ENCODE peak calls at places on chromosomes 16 and 17, in seven cellular contexts. W is effector CD4-positive, alpha-beta T cell; E is effector memory CD4-positive, alpha-beta T cell; N is ACHN; R is HEK293T; O is trophoblast cell; B is RWPE1. J is an unnamed sample.

GRCh38 chr16:10098991-10099390 is 83.2 kb downstream of the GRIN2A start:
- DNase-seq in W (no peak), E (no peak), N (no peak), R (no peak), O (no peak), B (no peak), J (no peak)

GRCh38 chr16:28569968-28570752 is 16.4 kb downstream of the SGF29 start:
- DNase-seq in W (no peak), E (no peak), N (no peak), R (no peak), O (no peak), B (no peak), J (no peak)

GRCh38 chr17:78779848-78780247 is 2.2 kb downstream of the CYTH1 start:
- DNase-seq in W (peak; percentile 59), E (peak; percentile 62), N (no peak), R (no peak), O (no peak), B (no peak), J (peak; percentile 39)

GRCh38 chr16:57618306-57619132 is 9.9 kb upstream of the ADGRG1 start:
- DNase-seq in W (no peak), E (no peak), N (no peak), R (no peak), O (peak; percentile 65), B (no peak), J (peak; percentile 78)

GRCh38 chr16:318628-319027 is 33.9 kb downstream of the AXIN1 start:
- DNase-seq in W (no peak), E (no peak), N (peak; percentile 31), R (peak; percentile 50), O (no peak), B (no peak), J (no peak)

GRCh38 chr16:73047536-73048291 is at the start of gene ZFHX3:
- DNase-seq in W (no peak), E (peak; percentile 15), N (peak; percentile 75), R (no peak), O (no peak), B (no peak), J (peak; percentile 51)

GRCh38 chr17:7922499-7923289 is 6.6 kb upstream of the RNF227 start:
- DNase-seq in W (peak; percentile 74), E (peak; percentile 74), N (peak; percentile 79), R (no peak), O (peak; percentile 46), B (peak; percentile 56), J (peak; percentile 69)

GRCh38 chr16:70725912-70726828 is 40.3 kb upstream of the MTSS2 start:
- DNase-seq in W (no peak), E (no peak), N (no peak), R (no peak), O (no peak), B (no peak), J (no peak)

GRCh38 chr17:39462644-39463375 is 1.5 kb downstream of the CDK12 start:
- DNase-seq in W (no peak), E (no peak), N (no peak), R (no peak), O (no peak), B (no peak), J (peak; percentile 15)